ENCODE peak calls at places on chromosomes 3 and 15, in four cellular contexts. One of them, this sample, is unnamed.

GRCh38 chr3:58408906-58409305 is 24.7 kb downstream of the PDHB start:
- DNase-seq in RWPE1: no peak
- DNase-seq in HL-60: no peak
- DNase-seq in stimulated activated CD8-positive, alpha-beta memory T cell treated with anti-CD3 and anti-CD28 coated beads, Interleukin-4, amount 100 ng/mL, for 24 hours: no peak
- DNase-seq in this sample: no peak

GRCh38 chr3:118782755-118783202 is 251.9 kb downstream of the IGSF11 start:
- DNase-seq in RWPE1: peak
- DNase-seq in HL-60: peak
- DNase-seq in stimulated activated CD8-positive, alpha-beta memory T cell treated with anti-CD3 and anti-CD28 coated beads, Interleukin-4, amount 100 ng/mL, for 24 hours: no peak
- DNase-seq in this sample: no peak

GRCh38 chr3:157134620-157135191 is 25.2 kb downstream of the CCNL1 start:
- DNase-seq in RWPE1: no peak
- DNase-seq in HL-60: no peak
- DNase-seq in stimulated activated CD8-positive, alpha-beta memory T cell treated with anti-CD3 and anti-CD28 coated beads, Interleukin-4, amount 100 ng/mL, for 24 hours: no peak
- DNase-seq in this sample: no peak

GRCh38 chr15:48785195-48785594 is 25.7 kb downstream of the CEP152 start:
- DNase-seq in RWPE1: no peak
- DNase-seq in HL-60: no peak
- DNase-seq in stimulated activated CD8-positive, alpha-beta memory T cell treated with anti-CD3 and anti-CD28 coated beads, Interleukin-4, amount 100 ng/mL, for 24 hours: no peak
- DNase-seq in this sample: no peak

GRCh38 chr3:138356666-138357409 is 8.5 kb downstream of the MRAS start:
- DNase-seq in RWPE1: no peak
- DNase-seq in HL-60: no peak
- DNase-seq in stimulated activated CD8-positive, alpha-beta memory T cell treated with anti-CD3 and anti-CD28 coated beads, Interleukin-4, amount 100 ng/mL, for 24 hours: no peak
- DNase-seq in this sample: no peak

GRCh38 chr3:4340077-4340410 is 36.9 kb downstream of the SETMAR start:
- DNase-seq in RWPE1: no peak
- DNase-seq in HL-60: no peak
- DNase-seq in stimulated activated CD8-positive, alpha-beta memory T cell treated with anti-CD3 and anti-CD28 coated beads, Interleukin-4, amount 100 ng/mL, for 24 hours: no peak
- DNase-seq in this sample: no peak

GRCh38 chr3:14785207-14786155 is 33.3 kb upstream of the FGD5 start:
- DNase-seq in RWPE1: no peak
- DNase-seq in HL-60: no peak
- DNase-seq in stimulated activated CD8-positive, alpha-beta memory T cell treated with anti-CD3 and anti-CD28 coated beads, Interleukin-4, amount 100 ng/mL, for 24 hours: no peak
- DNase-seq in this sample: no peak

GRCh38 chr15:38530113-38530512 is 34.5 kb downstream of the RASGRP1 start:
- DNase-seq in RWPE1: no peak
- DNase-seq in HL-60: no peak
- DNase-seq in stimulated activated CD8-positive, alpha-beta memory T cell treated with anti-CD3 and anti-CD28 coated beads, Interleukin-4, amount 100 ng/mL, for 24 hours: no peak
- DNase-seq in this sample: no peak

GRCh38 chr3:111735912-111736311 is 123.2 kb upstream of the PHLDB2 start:
- DNase-seq in RWPE1: no peak
- DNase-seq in HL-60: no peak
- DNase-seq in stimulated activated CD8-positive, alpha-beta memory T cell treated with anti-CD3 and anti-CD28 coated beads, Interleukin-4, amount 100 ng/mL, for 24 hours: no peak
- DNase-seq in this sample: no peak

GRCh38 chr3:128174645-128175590 is 21.6 kb downstream of the EEFSEC start:
- DNase-seq in RWPE1: no peak
- DNase-seq in HL-60: peak
- DNase-seq in stimulated activated CD8-positive, alpha-beta memory T cell treated with anti-CD3 and anti-CD28 coated beads, Interleukin-4, amount 100 ng/mL, for 24 hours: no peak
- DNase-seq in this sample: no peak

GRCh38 chr15:49895337-49896223 is 223.5 kb downstream of the ATP8B4 start:
- DNase-seq in RWPE1: no peak
- DNase-seq in HL-60: no peak
- DNase-seq in stimulated activated CD8-positive, alpha-beta memory T cell treated with anti-CD3 and anti-CD28 coated beads, Interleukin-4, amount 100 ng/mL, for 24 hours: no peak
- DNase-seq in this sample: no peak

GRCh38 chr15:63686352-63686751 is 89.2 kb downstream of the FBXL22 start:
- DNase-seq in RWPE1: no peak
- DNase-seq in HL-60: no peak
- DNase-seq in stimulated activated CD8-positive, alpha-beta memory T cell treated with anti-CD3 and anti-CD28 coated beads, Interleukin-4, amount 100 ng/mL, for 24 hours: no peak
- DNase-seq in this sample: no peak

GRCh38 chr3:104750581-104750980 is 616.1 kb upstream of the ALCAM start:
- DNase-seq in RWPE1: no peak
- DNase-seq in HL-60: no peak
- DNase-seq in stimulated activated CD8-positive, alpha-beta memory T cell treated with anti-CD3 and anti-CD28 coated beads, Interleukin-4, amount 100 ng/mL, for 24 hours: no peak
- DNase-seq in this sample: no peak

GRCh38 chr3:186511702-186512101 is 32.5 kb downstream of the CRYGS start:
- DNase-seq in RWPE1: no peak
- DNase-seq in HL-60: no peak
- DNase-seq in stimulated activated CD8-positive, alpha-beta memory T cell treated with anti-CD3 and anti-CD28 coated beads, Interleukin-4, amount 100 ng/mL, for 24 hours: no peak
- DNase-seq in this sample: no peak

GRCh38 chr3:133455960-133456359 is 56.1 kb downstream of the BFSP2 start:
- DNase-seq in RWPE1: no peak
- DNase-seq in HL-60: no peak
- DNase-seq in stimulated activated CD8-positive, alpha-beta memory T cell treated with anti-CD3 and anti-CD28 coated beads, Interleukin-4, amount 100 ng/mL, for 24 hours: no peak
- DNase-seq in this sample: no peak

GRCh38 chr3:27644936-27645335 is 77.2 kb downstream of the EOMES start:
- DNase-seq in RWPE1: no peak
- DNase-seq in HL-60: no peak
- DNase-seq in stimulated activated CD8-positive, alpha-beta memory T cell treated with anti-CD3 and anti-CD28 coated beads, Interleukin-4, amount 100 ng/mL, for 24 hours: no peak
- DNase-seq in this sample: no peak

GRCh38 chr15:39362832-39363561 is 217.9 kb upstream of the THBS1 start:
- DNase-seq in RWPE1: no peak
- DNase-seq in HL-60: no peak
- DNase-seq in stimulated activated CD8-positive, alpha-beta memory T cell treated with anti-CD3 and anti-CD28 coated beads, Interleukin-4, amount 100 ng/mL, for 24 hours: no peak
- DNase-seq in this sample: no peak

GRCh38 chr3:158568784-158569183 is 2.2 kb upstream of the MLF1 start:
- DNase-seq in RWPE1: peak
- DNase-seq in HL-60: no peak
- DNase-seq in stimulated activated CD8-positive, alpha-beta memory T cell treated with anti-CD3 and anti-CD28 coated beads, Interleukin-4, amount 100 ng/mL, for 24 hours: no peak
- DNase-seq in this sample: no peak

GRCh38 chr15:40762919-40763800 is 708 bp upstream of the GCHFR start:
- DNase-seq in RWPE1: peak
- DNase-seq in HL-60: peak
- DNase-seq in stimulated activated CD8-positive, alpha-beta memory T cell treated with anti-CD3 and anti-CD28 coated beads, Interleukin-4, amount 100 ng/mL, for 24 hours: no peak
- DNase-seq in this sample: peak

GRCh38 chr15:25469377-25469776 is 30.6 kb upstream of the UBE3A start:
- DNase-seq in RWPE1: peak
- DNase-seq in HL-60: no peak
- DNase-seq in stimulated activated CD8-positive, alpha-beta memory T cell treated with anti-CD3 and anti-CD28 coated beads, Interleukin-4, amount 100 ng/mL, for 24 hours: no peak
- DNase-seq in this sample: no peak

GRCh38 chr3:70312336-70312735 is at the start of gene MDFIC2:
- DNase-seq in RWPE1: peak
- DNase-seq in HL-60: no peak
- DNase-seq in stimulated activated CD8-positive, alpha-beta memory T cell treated with anti-CD3 and anti-CD28 coated beads, Interleukin-4, amount 100 ng/mL, for 24 hours: no peak
- DNase-seq in this sample: no peak

GRCh38 chr3:23439080-23439479 is 236.0 kb downstream of the UBE2E2 start:
- DNase-seq in RWPE1: no peak
- DNase-seq in HL-60: no peak
- DNase-seq in stimulated activated CD8-positive, alpha-beta memory T cell treated with anti-CD3 and anti-CD28 coated beads, Interleukin-4, amount 100 ng/mL, for 24 hours: no peak
- DNase-seq in this sample: no peak

This sample was measured in BE2C.